ENCODE peak calls at places on chromosomes 4 and X, in five cellular contexts. W, D, S, I and P are unnamed samples. For H3K36me3, the result is how much of the 10 kb centered on the place peaks cover.

GRCh38 chr4:4519296-4519898 is 22.5 kb downstream of the STX18 start:
- DNase-seq in W (no peak), D (no peak), S (peak), I (peak), P (no peak)

GRCh38 chr4:87949961-87950360 is 25.6 kb upstream of the SPP1 start:
- DNase-seq in W (no peak), D (no peak), S (peak), I (peak), P (no peak)

GRCh38 chr4:37734989-37735388 is 48.8 kb upstream of the RELL1 start:
- DNase-seq in W (no peak), D (no peak), S (no peak), I (no peak), P (no peak)

GRCh38 chr4:82799006-82799881 is 648 bp upstream of the SCD5 start:
- DNase-seq in W (no peak), D (no peak), S (no peak), I (peak), P (no peak)

GRCh38 chr4:129014566-129015509 is 78.5 kb downstream of the SCLT1 start:
- DNase-seq in W (no peak), D (no peak), S (no peak), I (no peak), P (peak)

GRCh38 chrX:134603806-134604700 is 54.2 kb downstream of the PLAC1 start:
- DNase-seq in W (no peak), D (peak), S (peak), I (peak), P (no peak)

GRCh38 chr4:15963001-15963451 is at the start of gene FGFBP2:
- DNase-seq in W (peak), D (no peak), S (peak), I (peak), P (peak)

GRCh38 chr4:141605425-141605856 is 30.9 kb upstream of the IL15 start:
- DNase-seq in W (peak), D (no peak), S (no peak), I (no peak), P (peak)

GRCh38 chrX:1442724-1443367 is 9.9 kb downstream of the ASMTL start:
- DNase-seq in W (no peak), D (no peak), S (no peak), I (no peak), P (peak)

GRCh38 chr4:91058345-91058744 is 931.2 kb downstream of the CCSER1 start:
- DNase-seq in W (no peak), D (peak), S (peak), I (no peak), P (no peak)

GRCh38 chr4:6641164-6641970 is 882 bp downstream of the MRFAP1 start:
- DNase-seq in W (peak), D (no peak), S (peak), I (peak), P (peak)

GRCh38 chr4:184420881-184421416 is 53.4 kb downstream of the IRF2 start:
- DNase-seq in W (no peak), D (no peak), S (no peak), I (no peak), P (no peak)

GRCh38 chr4:184417802-184418511 is 56.4 kb downstream of the IRF2 start:
- DNase-seq in W (no peak), D (peak), S (peak), I (peak), P (no peak)

GRCh38 chr4:184420402-184420801 is 53.9 kb downstream of the IRF2 start:
- DNase-seq in W (no peak), D (no peak), S (no peak), I (no peak), P (no peak)

GRCh38 chr4:184421558-184422155 is 52.7 kb downstream of the IRF2 start:
- DNase-seq in W (no peak), D (no peak), S (no peak), I (no peak), P (no peak)

GRCh38 chr4:184419976-184420375 is 54.4 kb downstream of the IRF2 start:
- DNase-seq in W (no peak), D (no peak), S (no peak), I (no peak), P (no peak)
- H3K36me3 ChIP-seq in W (under half), D (under half), S (under half), I (half or more), P (under half)

GRCh38 chr4:2497324-2497723 is 28.4 kb downstream of the RNF4 start:
- DNase-seq in W (no peak), D (no peak), S (no peak), I (no peak), P (no peak)
- H3K36me3 ChIP-seq in W (under half), D (under half), S (under half), I (half or more), P (half or more)

GRCh38 chrX:42754582-42754981 is 23.4 kb downstream of the PPP1R2C start:
- DNase-seq in W (no peak), D (no peak), S (no peak), I (no peak), P (no peak)
- H3K36me3 ChIP-seq in W (under half), D (under half), S (under half), I (under half), P (under half)

GRCh38 chrX:129572422-129572821 is 32.4 kb downstream of the OCRL start:
- DNase-seq in W (no peak), D (no peak), S (no peak), I (no peak), P (no peak)

GRCh38 chrX:129574214-129574613 is 34.2 kb downstream of the OCRL start:
- DNase-seq in W (no peak), D (no peak), S (no peak), I (no peak), P (no peak)

GRCh38 chrX:129577473-129577872 is 37.4 kb downstream of the OCRL start:
- DNase-seq in W (no peak), D (peak), S (peak), I (peak), P (no peak)

GRCh38 chrX:129577877-129578276 is 37.8 kb downstream of the OCRL start:
- DNase-seq in W (no peak), D (no peak), S (no peak), I (no peak), P (no peak)

DNA sequence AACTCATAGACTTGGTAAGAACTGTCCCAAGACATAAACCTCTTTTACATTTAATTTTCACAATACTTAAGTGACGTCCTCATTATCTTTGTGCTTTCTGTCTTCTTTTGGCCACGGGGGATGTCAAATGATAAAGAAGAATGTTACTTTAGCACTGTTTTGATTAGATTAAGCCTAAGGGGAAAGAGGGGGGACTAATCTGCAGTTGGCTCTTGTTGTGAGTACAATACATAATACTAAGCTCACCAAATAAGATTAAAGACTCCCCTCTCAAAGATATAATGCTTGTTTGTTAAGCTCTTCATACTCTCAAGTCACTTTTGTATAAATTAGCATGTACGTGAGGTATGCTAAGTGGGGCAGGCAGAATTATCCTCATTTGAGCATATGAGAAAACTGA is 36.5 kb downstream of the OCRL start:
- DNase-seq in W (no peak), D (no peak), S (no peak), I (no peak), P (no peak)
- H3K36me3 ChIP-seq in W (under half), D (under half), S (under half), I (under half), P (under half)

GRCh38 chr4:3505231-3505630 is 27.0 kb downstream of the LRPAP1 start:
- DNase-seq in W (no peak), D (no peak), S (no peak), I (no peak), P (no peak)

GRCh38 chr4:3511187-3511586 is 21.0 kb downstream of the LRPAP1 start:
- DNase-seq in W (no peak), D (no peak), S (no peak), I (no peak), P (no peak)

GRCh38 chr4:3510481-3510880 is 21.7 kb downstream of the LRPAP1 start:
- DNase-seq in W (no peak), D (no peak), S (no peak), I (no peak), P (no peak)

GRCh38 chr4:3512279-3512678 is 19.9 kb downstream of the LRPAP1 start:
- DNase-seq in W (peak), D (no peak), S (no peak), I (no peak), P (no peak)

DNA sequence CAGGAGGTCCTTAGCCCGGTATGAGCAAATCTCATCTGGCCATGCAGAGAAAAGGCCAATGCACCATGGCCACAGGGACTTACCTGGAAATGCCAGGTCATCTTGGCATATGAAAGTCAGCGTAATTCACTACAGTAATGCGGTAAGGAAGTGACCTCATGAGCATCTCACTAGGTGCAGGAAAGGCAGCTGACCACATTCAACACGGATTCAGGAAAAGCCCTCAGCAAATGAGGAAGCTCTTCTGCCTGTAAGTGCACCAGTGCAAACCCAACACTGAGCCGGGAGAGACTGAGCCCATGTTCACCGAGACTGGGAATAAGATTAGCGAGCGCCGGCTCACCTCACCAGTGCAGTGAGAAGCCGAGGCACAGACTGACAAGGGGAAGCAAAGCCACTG is 23.7 kb downstream of the LRPAP1 start:
- DNase-seq in W (no peak), D (no peak), S (no peak), I (no peak), P (no peak)
- H3K36me3 ChIP-seq in W (under half), D (under half), S (under half), I (half or more), P (half or more)

GRCh38 chr4:184409502-184409901 is 64.8 kb downstream of the IRF2 start:
- DNase-seq in W (no peak), D (no peak), S (no peak), I (no peak), P (no peak)
- H3K36me3 ChIP-seq in W (under half), D (under half), S (under half), I (under half), P (under half)

DNA sequence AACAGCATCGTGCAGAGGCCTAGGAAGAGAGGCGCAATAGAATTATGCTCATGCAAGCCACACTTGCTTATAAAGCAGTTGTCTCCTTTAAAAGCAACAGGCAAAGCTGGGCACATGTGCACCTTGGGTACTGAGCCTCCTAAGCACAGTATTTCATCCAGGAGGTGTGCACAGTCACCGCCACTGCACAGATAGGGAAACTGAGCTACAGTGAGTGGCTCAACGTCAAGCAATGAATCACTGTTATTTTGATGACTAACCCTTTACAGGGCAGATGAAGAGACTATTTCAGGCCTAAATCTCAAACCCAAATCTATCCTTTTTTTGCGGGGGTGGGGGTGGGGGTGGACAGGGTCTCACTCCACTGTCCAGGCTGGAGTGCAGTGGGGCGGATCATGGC is 42.3 kb downstream of the BCOR start:
- DNase-seq in W (no peak), D (no peak), S (no peak), I (no peak), P (no peak)
- H3K36me3 ChIP-seq in W (under half), D (under half), S (under half), I (under half), P (under half)

GRCh38 chr4:78926825-78927224 is 12.4 kb downstream of the PAQR3 start:
- DNase-seq in W (no peak), D (no peak), S (no peak), I (no peak), P (no peak)

GRCh38 chr4:78923459-78924312 is 15.6 kb downstream of the PAQR3 start:
- DNase-seq in W (no peak), D (no peak), S (no peak), I (peak), P (no peak)

DNA sequence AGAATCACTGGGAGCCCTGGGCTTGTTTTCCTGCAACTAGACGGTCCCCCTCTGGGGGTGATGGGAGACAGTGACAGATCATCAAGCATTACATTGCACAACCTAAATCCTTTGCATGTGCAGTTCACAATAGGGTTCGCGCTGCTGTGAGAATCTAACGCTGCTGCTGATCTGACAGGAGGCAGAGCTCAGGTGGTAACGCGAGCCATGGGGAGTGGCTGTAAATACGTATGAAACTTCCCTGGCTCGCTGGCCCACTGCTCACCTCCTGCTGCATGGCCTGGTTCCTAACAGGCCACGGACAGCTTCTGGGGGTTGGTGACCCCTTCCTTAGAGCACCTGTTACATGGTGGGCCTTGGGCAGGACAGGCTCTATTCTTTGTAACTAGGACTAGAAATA is 10.4 kb downstream of the PAQR3 start:
- DNase-seq in W (no peak), D (no peak), S (no peak), I (no peak), P (peak)
- H3K36me3 ChIP-seq in W (under half), D (under half), S (under half), I (under half), P (under half)

DNA sequence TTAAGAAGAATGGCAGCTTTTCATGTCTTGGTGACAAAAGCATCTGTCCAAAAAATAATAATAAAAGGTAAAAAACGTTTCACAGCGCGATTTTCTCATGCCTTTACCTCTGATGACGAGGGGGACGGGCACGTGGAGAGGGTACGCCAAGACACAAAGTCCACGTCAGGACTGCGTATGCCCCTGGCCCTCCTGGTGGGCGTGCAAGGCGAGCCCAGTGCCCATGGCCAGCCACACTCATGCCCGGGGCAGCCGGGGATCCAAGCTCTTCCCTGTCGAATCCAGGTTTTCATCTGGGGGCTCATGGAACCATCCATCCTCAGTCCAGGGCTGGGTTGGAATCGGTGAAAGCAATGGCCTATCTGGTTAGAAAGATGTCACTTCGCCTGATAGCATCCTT is 176.6 kb downstream of the AFAP1 start:
- DNase-seq in W (no peak), D (no peak), S (no peak), I (no peak), P (peak)
- H3K36me3 ChIP-seq in W (under half), D (half or more), S (under half), I (half or more), P (under half)

GRCh38 chr4:139691-140090 is 15.4 kb downstream of the ZNF718 start:
- DNase-seq in W (no peak), D (no peak), S (no peak), I (no peak), P (no peak)

GRCh38 chr4:138935-139334 is 14.6 kb downstream of the ZNF718 start:
- DNase-seq in W (no peak), D (no peak), S (no peak), I (no peak), P (no peak)
- H3K36me3 ChIP-seq in W (under half), D (under half), S (under half), I (half or more), P (half or more)